ENCODE peak calls at places on chromosomes 5 and 9, in nine cellular contexts. D is M059J; A is stimulated activated CD4-positive, alpha-beta T cell treated with anti-CD3 and anti-CD28 coated beads, Interleukin-15, amount 100 ng/mL, for 24 hours; M is foreskin fibroblast; T is endodermal cell; Y is hypothalamus; Z is BJ; L is colonic mucosa; X is naive thymus-derived CD8-positive, alpha-beta T cell. U is an unnamed sample.

GRCh38 chr9:135887585-135888050 is 19.7 kb downstream of the CAMSAP1 start:
- DNase-seq in D (no peak), A (peak; percentile 67), M (no peak), T (peak; percentile 87), Y (no peak), Z (no peak), L (no peak), X (peak; percentile 63), U (no peak)

GRCh38 chr5:1864896-1865440 is 17.8 kb downstream of the IRX4 start:
- DNase-seq in D (no peak), A (no peak), M (no peak), T (no peak), Y (no peak), Z (no peak), L (no peak), X (no peak), U (no peak)

GRCh38 chr9:121771851-121772599 is 120.6 kb downstream of the DAB2IP start:
- DNase-seq in D (no peak), A (no peak), M (no peak), T (no peak), Y (no peak), Z (no peak), L (no peak), X (no peak), U (no peak)

GRCh38 chr9:1458503-1458902 is 408.3 kb downstream of the DMRT2 start:
- DNase-seq in D (peak; percentile 83), A (no peak), M (peak; percentile 74), T (no peak), Y (no peak), Z (peak; percentile 21), L (no peak), X (no peak), U (peak; percentile 91)

GRCh38 chr9:133855802-133856592 is 117.8 kb upstream of the SARDH start:
- DNase-seq in D (no peak), A (no peak), M (peak; percentile 58), T (no peak), Y (no peak), Z (peak; percentile 72), L (peak; percentile 87), X (no peak), U (no peak)

GRCh38 chr5:10654566-10654965 is 90.7 kb downstream of the ANKRD33B start:
- DNase-seq in D (no peak), A (no peak), M (no peak), T (no peak), Y (no peak), Z (no peak), L (no peak), X (no peak), U (no peak)

GRCh38 chr9:130303613-130304055 is 38.1 kb downstream of the HMCN2 start:
- DNase-seq in D (no peak), A (no peak), M (no peak), T (no peak), Y (no peak), Z (no peak), L (no peak), X (no peak), U (no peak)

GRCh38 chr9:137148661-137149060 is 9.7 kb downstream of the GRIN1 start:
- DNase-seq in D (no peak), A (no peak), M (no peak), T (no peak), Y (no peak), Z (no peak), L (no peak), X (no peak), U (no peak)

GRCh38 chr5:94623877-94624276 is 5.4 kb downstream of the SLF1 start:
- DNase-seq in D (no peak), A (no peak), M (no peak), T (no peak), Y (no peak), Z (no peak), L (no peak), X (no peak), U (no peak)

GRCh38 chr9:93633492-93634221 is 57.3 kb downstream of the PHF2 start:
- DNase-seq in D (no peak), A (no peak), M (no peak), T (peak; percentile 40), Y (no peak), Z (no peak), L (peak; percentile 13), X (no peak), U (no peak)

GRCh38 chr9:130197888-130198287 is 25.7 kb downstream of the NCS1 start:
- DNase-seq in D (no peak), A (no peak), M (no peak), T (no peak), Y (no peak), Z (no peak), L (no peak), X (no peak), U (no peak)